ENCODE peak calls at places on chromosomes 5 and 9, in four cellular contexts. U is psoas muscle, G is epithelial cell of esophagus, E is NCI-H2029. Q is an unnamed sample.

GRCh38 chr5:177429248-177430045 is 3.0 kb downstream of the GRK6 start:
- DNase-seq in G (no peak), E (no peak), U (peak; percentile 54), Q (no peak)

GRCh38 chr5:87876616-87877015 is 392.0 kb downstream of the TMEM161B start:
- DNase-seq in U (no peak), E (no peak), G (no peak), Q (no peak)

GRCh38 chr9:104090578-104090977 is 3.5 kb upstream of the SMC2 start:
- DNase-seq in E (no peak), G (no peak), U (no peak), Q (no peak)

GRCh38 chr9:107624216-107624948 is 134.8 kb upstream of the KLF4 start:
- DNase-seq in G (peak; percentile 46), U (peak; percentile 63), E (no peak), Q (no peak)

GRCh38 chr9:108911820-108912219 is 22.1 kb downstream of the ELP1 start:
- DNase-seq in E (no peak), U (no peak), G (no peak), Q (no peak)

GRCh38 chr5:1420211-1421195 is 24.7 kb downstream of the SLC6A3 start:
- DNase-seq in E (no peak), G (no peak), U (peak; percentile 3), Q (no peak)

GRCh38 chr5:150263801-150264621 is 25.6 kb downstream of the CAMK2A start:
- DNase-seq in E (no peak), U (peak; percentile 53), G (peak; percentile 97), Q (no peak)

GRCh38 chr5:147554285-147554817 is 44.5 kb upstream of the DPYSL3 start:
- DNase-seq in E (peak; percentile 24), G (peak; percentile 32), U (no peak), Q (no peak)

GRCh38 chr9:13282998-13283397 is 3.5 kb upstream of the MPDZ start:
- DNase-seq in U (no peak), G (no peak), E (no peak), Q (no peak)

GRCh38 chr9:127369428-127369827 is 27.5 kb upstream of the SLC2A8 start:
- DNase-seq in U (no peak), G (no peak), E (no peak), Q (no peak)

GRCh38 chr5:57495688-57496087 is 13.1 kb upstream of the ACTBL2 start:
- DNase-seq in E (no peak), U (no peak), G (peak; percentile 20), Q (peak; percentile 82)

GRCh38 chr5:96893342-96893741 is 17.0 kb downstream of the ERAP2 start:
- DNase-seq in G (peak; percentile 67), U (no peak), E (no peak), Q (no peak)

GRCh38 chr5:135705941-135706340 is 127.2 kb upstream of the CXCL14 start:
- DNase-seq in U (no peak), E (no peak), G (no peak), Q (no peak)

GRCh38 chr5:180522350-180522749 is 28.2 kb downstream of the CNOT6 start:
- DNase-seq in G (no peak), U (no peak), E (no peak), Q (no peak)

GRCh38 chr9:125829743-125830142 is 82.6 kb downstream of the PBX3 start:
- DNase-seq in G (no peak), U (no peak), E (peak; percentile 36), Q (no peak)

GRCh38 chr5:146794326-146795029 is 84.1 kb downstream of the PPP2R2B start:
- DNase-seq in G (no peak), E (no peak), U (no peak), Q (no peak)

GRCh38 chr9:90881648-90882047 is 80.0 kb downstream of the SYK start:
- DNase-seq in G (no peak), E (no peak), U (no peak), Q (no peak)

GRCh38 chr5:173627860-173628392 is 11.5 kb upstream of the BOD1 start:
- DNase-seq in G (no peak), E (no peak), U (no peak), Q (no peak)

GRCh38 chr5:64181440-64181839 is 15.8 kb downstream of the RNF180 start:
- DNase-seq in U (no peak), E (no peak), G (no peak), Q (no peak)

GRCh38 chr5:37722236-37723146 is 117.3 kb downstream of the GDNF start:
- DNase-seq in U (no peak), E (no peak), G (peak; percentile 67), Q (no peak)

GRCh38 chr5:61263072-61263471 is 69.0 kb upstream of the ZSWIM6 start:
- DNase-seq in U (no peak), G (no peak), E (no peak), Q (no peak)

GRCh38 chr9:32989651-32990050 is 11.8 kb downstream of the APTX start:
- DNase-seq in G (peak; percentile 2), E (no peak), U (no peak), Q (no peak)

GRCh38 chr5:151682240-151682639 is 4.5 kb downstream of the SPARC start:
- DNase-seq in U (no peak), G (no peak), E (no peak), Q (no peak)

GRCh38 chr5:128427901-128428300 is 110.1 kb downstream of the FBN2 start:
- DNase-seq in G (no peak), E (no peak), U (no peak), Q (no peak)

GRCh38 chr9:105098370-105098769 is 146.1 kb upstream of the SLC44A1 start:
- DNase-seq in U (no peak), G (no peak), E (no peak), Q (no peak)

GRCh38 chr5:145701404-145701803 is 133.7 kb downstream of the PRELID2 start:
- DNase-seq in U (no peak), E (no peak), G (peak; percentile 11), Q (no peak)

GRCh38 chr9:2153599-2154217 is 138.6 kb downstream of the SMARCA2 start:
- DNase-seq in U (no peak), G (peak; percentile 32), E (no peak), Q (no peak)

GRCh38 chr9:94734054-94734754 is 7.7 kb downstream of the AOPEP start:
- DNase-seq in E (no peak), U (no peak), G (no peak), Q (no peak)

GRCh38 chr9:73038613-73039012 is 85.8 kb upstream of the ALDH1A1 start:
- DNase-seq in E (no peak), U (peak; percentile 51), G (no peak), Q (no peak)

GRCh38 chr5:137320056-137321045 is 178.8 kb downstream of the SPOCK1 start:
- DNase-seq in E (peak; percentile 25), U (no peak), G (peak; percentile 65), Q (peak; percentile 10)

GRCh38 chr5:127031147-127031862 is 947 bp upstream of the MARCHF3 start:
- DNase-seq in U (peak; percentile 14), G (no peak), E (no peak), Q (no peak)

GRCh38 chr9:108377881-108378280 is 477.9 kb downstream of the ACTL7B start:
- DNase-seq in U (no peak), G (no peak), E (no peak), Q (no peak)

GRCh38 chr9:127535834-127536233 is 76.2 kb upstream of the STXBP1 start:
- DNase-seq in E (no peak), G (peak; percentile 63), U (peak; percentile 31), Q (no peak)

GRCh38 chr5:51347704-51348103 is 35.5 kb upstream of the ISL1 start:
- DNase-seq in G (peak; percentile 37), E (no peak), U (no peak), Q (peak; percentile 8)

GRCh38 chr5:36168737-36169136 is 16.8 kb downstream of the SKP2 start:
- DNase-seq in U (no peak), E (no peak), G (peak; percentile 11), Q (no peak)